ENCODE peak calls at places on chromosomes 16 and 17, in four cellular contexts. One of them, this sample, is unnamed.
A peak's percentile ranks its signal among the peaks of the same experiment; 100 is the strongest.

GRCh38 chr16:678209-678857 is 1.9 kb upstream of the STUB1 start:
- DNase-seq in SHP77: no peak
- DNase-seq in H7: no peak
- DNase-seq in cardiac fibroblast: no peak
- DNase-seq in this sample: no peak

GRCh38 chr16:19330801-19331484 is 45.4 kb downstream of the CLEC19A start:
- DNase-seq in SHP77: no peak
- DNase-seq in H7: no peak
- DNase-seq in cardiac fibroblast: peak; percentile 13
- DNase-seq in this sample: peak; percentile 14

GRCh38 chr17:62657664-62658063 is 30.2 kb downstream of the MRC2 start:
- DNase-seq in SHP77: no peak
- DNase-seq in H7: peak; percentile 52
- DNase-seq in cardiac fibroblast: no peak
- DNase-seq in this sample: no peak

GRCh38 chr16:16041196-16041892 is 91.9 kb downstream of the ABCC1 start:
- DNase-seq in SHP77: no peak
- DNase-seq in H7: peak; percentile 69
- DNase-seq in cardiac fibroblast: no peak
- DNase-seq in this sample: no peak

GRCh38 chr17:39923836-39924690 is 3.3 kb downstream of the ORMDL3 start:
- DNase-seq in SHP77: no peak
- DNase-seq in H7: peak; percentile 21
- DNase-seq in cardiac fibroblast: peak; percentile 53
- DNase-seq in this sample: peak; percentile 13

GRCh38 chr17:60601443-60602384 is 1.7 kb downstream of the PPM1D start:
- DNase-seq in SHP77: peak; percentile 56
- DNase-seq in H7: peak; percentile 72
- DNase-seq in cardiac fibroblast: peak; percentile 89
- DNase-seq in this sample: peak; percentile 74

GRCh38 chr16:48276102-48276501 is 28.8 kb upstream of the ABCC11 start:
- DNase-seq in SHP77: no peak
- DNase-seq in H7: no peak
- DNase-seq in cardiac fibroblast: no peak
- DNase-seq in this sample: no peak

GRCh38 chr16:10616744-10617640 is 36.6 kb upstream of the EMP2 start:
- DNase-seq in SHP77: no peak
- DNase-seq in H7: peak; percentile 73
- DNase-seq in cardiac fibroblast: peak; percentile 16
- DNase-seq in this sample: peak; percentile 1

GRCh38 chr16:68993421-68993820 is 112.0 kb upstream of the HAS3 start:
- DNase-seq in SHP77: no peak
- DNase-seq in H7: no peak
- DNase-seq in cardiac fibroblast: peak; percentile 6
- DNase-seq in this sample: no peak

GRCh38 chr17:30905742-30906100 is 317 bp downstream of the TEFM start:
- DNase-seq in SHP77: no peak
- DNase-seq in H7: peak; percentile 40
- DNase-seq in cardiac fibroblast: no peak
- DNase-seq in this sample: peak; percentile 22

This sample was measured in brain microvascular endothelial cell.